ENCODE peak calls at places on chromosomes 6 and 20, in seven cellular contexts. U is natural killer cell; R is activated CD8-positive, alpha-beta T cell treated with anti-CD3 and anti-CD28 coated beads for 36 hours; K is stomach; E is keratinocyte; P is cardiac muscle cell; C is progenitor cell of endocrine pancreas. A is an unnamed sample.

GRCh38 chr6:11332463-11332862 is 100.0 kb upstream of the NEDD9 start:
- DNase-seq in U (no peak), R (no peak), K (no peak), E (no peak), P (no peak), C (no peak), A (no peak)

GRCh38 chr6:46191961-46192360 is 21.2 kb upstream of the ENPP5 start:
- DNase-seq in U (no peak), R (no peak), K (no peak), E (no peak), P (peak), C (no peak), A (no peak)

GRCh38 chr6:145895802-145896201 is 68.4 kb downstream of the SHPRH start:
- DNase-seq in U (no peak), R (no peak), K (no peak), E (no peak), P (peak), C (no peak), A (no peak)

GRCh38 chr20:14712302-14712739 is 374.9 kb upstream of the FLRT3 start:
- DNase-seq in U (no peak), R (no peak), K (no peak), E (peak), P (peak), C (no peak), A (no peak)

GRCh38 chr6:14984454-14984853 is 261.4 kb upstream of the JARID2 start:
- DNase-seq in U (no peak), R (no peak), K (peak), E (no peak), P (peak), C (no peak), A (no peak)

GRCh38 chr6:71602385-71602949 is 283.9 kb upstream of the RIMS1 start:
- DNase-seq in U (no peak), R (no peak), K (no peak), E (peak), P (peak), C (no peak), A (no peak)

GRCh38 chr20:497979-498378 is 35.6 kb upstream of the TBC1D20 start:
- DNase-seq in U (no peak), R (no peak), K (no peak), E (no peak), P (no peak), C (no peak), A (no peak)

GRCh38 chr6:139655783-139656705 is 281.6 kb upstream of the CITED2 start:
- DNase-seq in U (no peak), R (no peak), K (peak), E (no peak), P (no peak), C (no peak), A (no peak)

GRCh38 chr6:117206951-117207687 is 58.2 kb upstream of the VGLL2 start:
- DNase-seq in U (no peak), R (no peak), K (no peak), E (no peak), P (no peak), C (no peak), A (no peak)

GRCh38 chr20:31542201-31542842 is 28.1 kb downstream of the HM13 start:
- DNase-seq in U (no peak), R (peak), K (no peak), E (no peak), P (no peak), C (no peak), A (no peak)

GRCh38 chr6:138038148-138038870 is 68.9 kb downstream of the PERP start:
- DNase-seq in U (no peak), R (no peak), K (no peak), E (no peak), P (no peak), C (no peak), A (no peak)

GRCh38 chr20:34564810-34565209 is 6.3 kb downstream of the MAP1LC3A start:
- DNase-seq in U (no peak), R (no peak), K (no peak), E (no peak), P (no peak), C (no peak), A (no peak)

GRCh38 chr6:112153926-112154621 is 66.7 kb downstream of the FAM229B start:
- DNase-seq in U (no peak), R (no peak), K (no peak), E (no peak), P (peak), C (no peak), A (no peak)

GRCh38 chr20:50886184-50886790 is 45.0 kb downstream of the ADNP start:
- DNase-seq in U (no peak), R (no peak), K (no peak), E (no peak), P (no peak), C (no peak), A (no peak)

GRCh38 chr6:150876598-150876997 is 11.1 kb downstream of the MTHFD1L start:
- DNase-seq in U (no peak), R (no peak), K (peak), E (no peak), P (peak), C (no peak), A (no peak)

GRCh38 chr20:1215386-1216170 is 10.3 kb upstream of the RAD21L1 start:
- DNase-seq in U (no peak), R (peak), K (no peak), E (no peak), P (no peak), C (no peak), A (no peak)

GRCh38 chr6:13413906-13414555 is 73.4 kb downstream of the GFOD1 start:
- DNase-seq in U (no peak), R (no peak), K (no peak), E (no peak), P (peak), C (no peak), A (no peak)

GRCh38 chr6:41504526-41505021 is 41.6 kb upstream of the FOXP4 start:
- DNase-seq in U (no peak), R (no peak), K (no peak), E (no peak), P (peak), C (no peak), A (peak)

GRCh38 chr6:71414486-71414885 is 125.9 kb downstream of the OGFRL1 start:
- DNase-seq in U (no peak), R (no peak), K (no peak), E (no peak), P (no peak), C (no peak), A (no peak)

GRCh38 chr20:51799586-51799985 is 2.7 kb downstream of the SALL4 start:
- DNase-seq in U (no peak), R (no peak), K (no peak), E (no peak), P (no peak), C (no peak), A (no peak)

GRCh38 chr6:28209753-28210535 is 15.1 kb upstream of the ZSCAN9 start:
- DNase-seq in U (no peak), R (no peak), K (no peak), E (no peak), P (no peak), C (no peak), A (no peak)

GRCh38 chr20:2671977-2672376 is 8.0 kb upstream of the IDH3B start:
- DNase-seq in U (no peak), R (no peak), K (no peak), E (no peak), P (no peak), C (no peak), A (no peak)
- TF ChIP-seq CTCF in U (no peak), R (no peak), K (no peak), E (peak), P (peak), C (peak), A (no peak)

GRCh38 chr6:33213166-33213988 is 5.1 kb downstream of the RING1 start:
- DNase-seq in U (no peak), R (peak), K (no peak), E (no peak), P (peak), C (no peak), A (no peak)

GRCh38 chr6:33212857-33213165 is 4.5 kb downstream of the RING1 start:
- DNase-seq in U (no peak), R (no peak), K (no peak), E (no peak), P (no peak), C (no peak), A (no peak)

GRCh38 chr6:33209856-33210255 is 1.6 kb downstream of the RING1 start:
- DNase-seq in U (no peak), R (no peak), K (no peak), E (no peak), P (no peak), C (no peak), A (no peak)

GRCh38 chr6:33211136-33211535 is 2.8 kb downstream of the RING1 start:
- DNase-seq in U (no peak), R (no peak), K (no peak), E (no peak), P (no peak), C (no peak), A (no peak)

DNA sequence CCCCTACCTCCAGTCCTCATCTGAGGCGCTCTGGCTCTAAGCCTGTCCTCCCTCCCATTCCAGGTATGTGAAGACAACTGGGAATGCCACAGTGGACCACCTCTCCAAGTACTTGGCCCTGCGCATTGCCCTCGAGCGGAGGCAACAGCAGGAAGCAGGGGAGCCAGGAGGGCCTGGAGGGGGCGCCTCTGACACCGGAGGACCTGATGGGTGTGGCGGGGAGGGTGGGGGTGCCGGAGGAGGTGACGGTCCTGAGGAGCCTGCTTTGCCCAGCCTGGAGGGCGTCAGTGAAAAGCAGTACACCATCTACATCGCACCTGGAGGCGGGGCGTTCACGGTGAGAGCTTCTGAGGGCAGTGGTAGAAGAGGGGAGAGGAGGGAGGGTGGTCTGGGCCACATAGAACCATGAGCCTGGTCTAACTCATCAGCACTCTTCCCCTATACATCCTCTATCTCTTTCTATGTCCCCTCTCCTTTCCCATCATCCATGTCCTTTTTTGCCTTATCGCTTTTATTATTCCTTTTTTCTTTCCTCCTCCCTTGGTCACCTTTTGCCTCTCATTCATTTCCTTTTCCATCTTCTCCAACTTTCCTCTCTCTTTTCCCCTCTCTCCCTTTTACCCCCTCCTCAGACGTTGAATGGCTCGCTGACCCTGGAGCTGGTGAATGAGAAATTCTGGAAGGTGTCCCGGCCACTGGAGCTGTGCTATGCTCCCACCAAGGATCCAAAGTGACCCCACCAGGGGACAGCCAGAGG is 3.5 kb downstream of the RING1 start:
- DNase-seq in U (no peak), R (no peak), K (no peak), E (no peak), P (no peak), C (no peak), A (no peak)
- TF ChIP-seq CTCF in U (no peak), R (no peak), K (no peak), E (no peak), P (no peak), C (no peak), A (no peak)

GRCh38 chr6:158808918-158809678 is 10.1 kb downstream of the EZR start:
- DNase-seq in U (no peak), R (peak), K (peak), E (no peak), P (no peak), C (no peak), A (peak)

GRCh38 chr6:158810149-158811095 is 8.7 kb downstream of the EZR start:
- DNase-seq in U (no peak), R (no peak), K (no peak), E (no peak), P (no peak), C (no peak), A (no peak)

GRCh38 chr6:158807515-158808441 is 11.4 kb downstream of the EZR start:
- DNase-seq in U (no peak), R (no peak), K (peak), E (no peak), P (no peak), C (no peak), A (no peak)

GRCh38 chr6:158805698-158806373 is 13.3 kb downstream of the EZR start:
- DNase-seq in U (no peak), R (no peak), K (peak), E (no peak), P (no peak), C (no peak), A (no peak)

DNA sequence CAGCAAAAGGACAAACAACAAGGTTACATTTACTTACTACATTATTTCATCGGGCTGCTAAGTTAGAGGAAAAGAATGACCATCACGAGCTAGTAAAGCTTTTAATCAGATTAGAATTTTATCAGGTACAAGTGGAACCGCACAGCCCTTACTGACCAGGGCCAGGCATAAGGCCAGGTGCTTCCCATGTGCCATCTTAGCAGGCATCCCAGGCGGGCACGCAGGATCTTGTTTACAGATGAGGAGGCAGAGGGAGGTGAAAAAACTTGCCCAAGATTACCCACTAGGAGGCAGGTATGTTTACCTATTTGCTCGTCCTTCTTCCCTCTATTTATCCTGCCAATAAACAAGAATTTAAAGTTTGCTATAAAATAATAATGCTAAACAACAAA is 10.7 kb downstream of the EZR start:
- DNase-seq in U (no peak), R (no peak), K (peak), E (no peak), P (no peak), C (no peak), A (no peak)
- TF ChIP-seq CTCF in U (no peak), R (no peak), K (no peak), E (peak), P (no peak), C (no peak), A (no peak)

DNA sequence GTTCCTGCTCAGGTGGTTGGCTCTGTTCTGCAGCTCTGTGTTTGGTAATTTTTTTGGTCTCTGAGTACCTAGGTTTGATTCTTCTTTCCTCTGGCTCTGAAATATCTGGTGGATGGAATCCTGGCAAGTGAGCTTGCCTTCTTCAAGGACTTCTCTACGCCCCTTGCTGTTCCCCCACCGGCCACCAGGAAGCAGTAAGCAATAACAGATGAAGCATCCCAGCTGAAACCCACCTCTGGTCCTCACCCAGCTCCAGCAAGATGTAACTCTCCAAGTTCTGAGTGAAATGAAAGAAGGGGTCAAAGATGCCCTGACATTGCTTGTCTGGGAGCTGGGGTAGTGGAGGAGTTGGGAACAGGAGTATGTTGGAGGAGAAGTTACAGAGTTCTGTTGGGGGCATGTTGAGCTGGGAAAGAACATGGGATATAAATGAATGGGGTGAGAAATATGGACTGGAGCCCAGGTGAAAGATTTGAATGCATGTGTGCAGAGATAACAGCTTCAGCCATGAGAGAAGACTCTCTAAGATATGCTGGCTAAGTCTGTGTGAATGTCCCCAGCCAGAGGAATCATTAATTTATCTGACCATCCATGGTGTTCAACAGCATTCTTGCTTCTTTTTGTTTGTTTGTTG is 51.3 kb upstream of the GLP1R start:
- DNase-seq in U (peak), R (peak), K (peak), E (no peak), P (peak), C (peak), A (peak)
- TF ChIP-seq CTCF in U (peak), R (peak), K (peak), E (peak), P (peak), C (peak), A (peak)

DNA sequence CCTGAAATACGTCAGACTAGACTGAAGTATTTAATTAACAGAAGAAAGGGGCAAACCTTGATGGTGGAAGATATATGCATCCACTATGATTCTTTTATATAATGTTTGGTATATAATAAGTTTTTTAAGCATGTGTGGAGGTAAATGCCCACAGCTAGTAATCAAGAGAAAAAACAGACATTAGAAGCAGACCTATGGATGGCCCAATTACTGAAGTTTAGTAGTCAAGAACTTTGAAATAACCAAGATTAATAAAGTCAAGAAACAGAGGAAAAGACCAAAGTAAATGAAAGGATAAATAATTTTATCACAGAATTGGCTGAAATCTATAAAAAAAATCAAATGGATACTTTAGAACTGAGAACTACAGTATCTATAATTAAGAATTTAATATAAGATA is 15.3 kb downstream of the TTI1 start:
- DNase-seq in U (no peak), R (no peak), K (no peak), E (no peak), P (no peak), C (no peak), A (no peak)
- TF ChIP-seq CTCF in U (no peak), R (no peak), K (no peak), E (no peak), P (no peak), C (no peak), A (no peak)

GRCh38 chr6:63859520-63859919 is 223.9 kb downstream of the PHF3 start:
- DNase-seq in U (no peak), R (no peak), K (no peak), E (no peak), P (peak), C (no peak), A (no peak)
- TF ChIP-seq CTCF in U (no peak), R (no peak), K (no peak), E (no peak), P (no peak), C (no peak), A (no peak)

DNA sequence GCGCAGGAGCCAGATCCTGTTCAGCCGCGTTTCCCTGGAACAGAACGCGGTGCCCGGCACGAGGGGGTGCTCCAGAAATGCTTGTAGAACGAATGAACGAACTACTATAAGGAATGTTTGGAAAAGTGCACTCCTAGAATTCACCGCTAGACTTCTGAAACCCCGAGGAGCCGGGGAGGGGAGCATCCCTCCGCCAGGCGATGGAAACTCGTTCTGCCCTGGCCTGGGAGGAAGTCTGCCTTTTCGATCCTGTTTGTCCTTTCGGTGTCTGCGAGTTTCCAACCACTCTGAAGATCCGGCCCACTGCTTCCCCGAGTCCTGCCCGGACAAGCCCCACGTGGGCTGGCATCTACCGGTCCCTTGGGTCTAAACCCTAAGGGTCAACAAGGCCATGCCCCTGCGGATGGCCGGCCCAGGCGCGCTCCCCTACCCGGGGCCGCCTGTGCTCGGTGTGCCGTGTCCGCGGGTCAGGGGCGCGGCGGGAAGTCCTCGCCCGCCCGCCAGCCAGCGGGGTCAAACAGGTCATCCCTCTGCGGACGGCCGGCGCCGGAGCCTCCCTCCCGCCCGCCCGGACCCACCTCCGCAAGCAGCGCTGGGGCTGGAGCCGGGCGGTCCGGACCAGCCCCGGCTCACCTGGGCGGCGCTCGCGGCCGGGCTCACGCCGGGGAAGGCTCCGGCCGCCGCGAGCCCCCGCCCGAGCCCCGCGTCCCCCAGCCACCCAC is 521 bp downstream of the SULF2 start:
- DNase-seq in U (no peak), R (no peak), K (no peak), E (no peak), P (peak), C (peak), A (no peak)
- TF ChIP-seq CTCF in U (no peak), R (no peak), K (no peak), E (peak), P (peak), C (no peak), A (no peak)

DNA sequence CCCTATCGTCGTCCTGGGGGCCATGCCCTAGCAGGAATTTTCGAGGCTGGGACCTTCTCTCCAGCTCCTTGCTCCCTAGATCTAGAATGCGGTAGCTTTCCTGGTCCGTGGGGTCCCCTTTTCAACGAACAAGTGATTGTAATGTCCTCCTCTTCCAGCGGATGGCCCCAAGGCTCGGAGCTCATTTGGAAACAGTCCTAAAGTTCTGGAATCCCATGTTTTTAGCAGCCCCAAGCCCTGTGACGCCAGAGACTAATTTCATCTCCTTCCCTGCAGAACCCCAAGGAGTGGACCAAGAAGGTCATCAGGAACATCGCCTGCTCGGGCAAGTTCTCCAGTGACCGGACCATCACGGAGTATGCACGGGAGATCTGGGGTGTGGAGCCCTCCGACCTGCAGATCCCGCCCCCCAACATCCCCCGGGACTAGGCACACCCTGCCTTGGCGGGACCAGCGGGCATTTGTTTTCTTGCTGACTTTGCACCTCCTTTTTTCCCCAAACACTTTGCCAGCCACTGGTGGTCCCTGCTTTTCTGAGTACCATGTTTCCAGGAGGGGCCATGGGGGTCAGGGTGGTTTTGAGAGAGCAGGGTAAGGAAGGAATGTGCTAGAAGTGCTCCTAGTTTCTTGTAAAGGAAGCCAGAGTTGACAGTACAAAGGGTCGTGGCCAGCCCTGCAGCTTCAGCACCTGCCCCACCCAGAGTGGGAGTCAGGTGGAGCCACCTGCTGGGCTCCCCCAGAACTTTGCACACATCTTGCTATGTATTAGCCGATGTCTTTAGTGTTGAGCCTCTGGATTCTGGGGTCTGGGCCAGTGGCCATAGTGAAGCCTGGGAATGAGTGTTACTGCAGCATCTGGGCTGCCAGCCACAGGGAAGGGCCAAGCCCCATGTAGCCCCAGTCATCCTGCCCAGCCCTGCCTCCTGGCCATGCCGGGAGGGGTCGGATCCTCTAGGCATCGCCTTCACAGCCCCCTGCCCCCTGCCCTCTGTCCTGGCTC is 48.5 kb downstream of the PYGB start:
- DNase-seq in U (no peak), R (peak), K (no peak), E (no peak), P (peak), C (no peak), A (peak)
- TF ChIP-seq CTCF in U (no peak), R (peak), K (no peak), E (peak), P (peak), C (peak), A (peak)